ENCODE peak calls at places on chromosomes 5 and 9, in four cellular contexts. S is stimulated activated CD4-positive, alpha-beta T cell treated with anti-CD3 and anti-CD28 coated beads, Interleukin-1b, Interleukin-23, amount 100 ng/mL, for 24 hours; C is EH; E is DMS153. I is an unnamed sample.

GRCh38 chr9:98732801-98733200 is 24.1 kb upstream of the GABBR2 start:
- DNase-seq in S (no peak), C (no peak), E (no peak), I (no peak)

GRCh38 chr9:131776473-131776872 is 36.6 kb upstream of the RAPGEF1 start:
- DNase-seq in S (no peak), C (peak; percentile 58), E (no peak), I (peak; percentile 74)

GRCh38 chr9:75229605-75230332 is 141.5 kb downstream of the OSTF1 start:
- DNase-seq in S (no peak), C (no peak), E (no peak), I (no peak)

GRCh38 chr9:121537283-121537682 is 37.6 kb upstream of the GGTA1 start:
- DNase-seq in S (no peak), C (no peak), E (no peak), I (no peak)

GRCh38 chr9:131013015-131013755 is 4.2 kb downstream of the LAMC3 start:
- DNase-seq in S (no peak), C (no peak), E (no peak), I (no peak)

GRCh38 chr9:20620658-20621552 is 1.4 kb downstream of the MLLT3 start:
- DNase-seq in S (peak; percentile 28), C (peak; percentile 53), E (no peak), I (peak; percentile 45)

GRCh38 chr5:169786219-169786618 is 149.1 kb downstream of the DOCK2 start:
- DNase-seq in S (no peak), C (peak; percentile 63), E (no peak), I (no peak)

GRCh38 chr9:117153021-117153420 is 261.8 kb downstream of the ASTN2 start:
- DNase-seq in S (no peak), C (peak; percentile 28), E (no peak), I (no peak)

GRCh38 chr5:2261002-2261703 is 378.4 kb upstream of the IRX4 start:
- DNase-seq in S (no peak), C (no peak), E (no peak), I (peak; percentile 10)

GRCh38 chr5:170809551-170809950 is 26.0 kb downstream of the GABRP start:
- DNase-seq in S (no peak), C (peak; percentile 60), E (no peak), I (no peak)

GRCh38 chr5:149485655-149486615 is 65.3 kb downstream of the CSNK1A1 start:
- DNase-seq in S (no peak), C (peak; percentile 100), E (peak; percentile 75), I (no peak)

GRCh38 chr9:23557691-23558090 is 268.3 kb downstream of the ELAVL2 start:
- DNase-seq in S (no peak), C (no peak), E (no peak), I (no peak)

GRCh38 chr9:134381671-134382505 is 55.6 kb downstream of the RXRA start:
- DNase-seq in S (no peak), C (no peak), E (no peak), I (no peak)

GRCh38 chr9:95091971-95092320 is 225.6 kb downstream of the FANCC start:
- DNase-seq in S (no peak), C (no peak), E (no peak), I (no peak)

GRCh38 chr9:96232164-96232538 is 69.8 kb downstream of the HSD17B3 start:
- DNase-seq in S (no peak), C (no peak), E (no peak), I (no peak)

GRCh38 chr9:105173306-105173705 is 71.1 kb upstream of the SLC44A1 start:
- DNase-seq in S (no peak), C (no peak), E (no peak), I (no peak)